ENCODE peak calls at places on chromosomes 12 and 14, in six cellular contexts. X, H, Z, B, T and J are unnamed samples.

GRCh38 chr12:116385486-116386217 is 108.2 kb upstream of the MED13L start:
- DNase-seq in B (no peak), T (no peak), H (no peak), Z (peak; percentile 60), X (no peak), J (no peak)

GRCh38 chr12:123058471-123058870 is 78.0 kb downstream of the ARL6IP4 start:
- DNase-seq in Z (no peak), B (no peak), X (no peak), T (no peak), H (no peak), J (no peak)

GRCh38 chr14:55412686-55413085 is 1.1 kb upstream of the ATG14 start:
- DNase-seq in X (no peak), T (no peak), H (no peak), Z (no peak), B (no peak), J (peak; percentile 2)

GRCh38 chr12:10726945-10727344 is 3.8 kb upstream of the YBX3 start:
- DNase-seq in T (no peak), Z (no peak), X (no peak), B (no peak), H (no peak), J (no peak)

GRCh38 chr14:95328876-95329503 is 9.3 kb upstream of the CLMN start:
- DNase-seq in H (no peak), B (no peak), X (no peak), Z (no peak), T (no peak), J (no peak)

GRCh38 chr12:48677782-48678181 is 4.3 kb downstream of the KANSL2 start:
- DNase-seq in B (no peak), X (no peak), T (no peak), Z (no peak), H (no peak), J (no peak)

GRCh38 chr12:28955491-28955890 is 193.6 kb upstream of the FAR2 start:
- DNase-seq in H (no peak), B (no peak), T (no peak), Z (no peak), X (no peak), J (no peak)

GRCh38 chr12:52190860-52191729 is 719 bp downstream of the KRT80 start:
- DNase-seq in T (no peak), B (no peak), Z (no peak), X (no peak), H (no peak), J (no peak)

GRCh38 chr12:132108211-132108832 is 35.8 kb downstream of the DDX51 start:
- DNase-seq in T (no peak), Z (peak; percentile 69), B (no peak), X (no peak), H (no peak), J (no peak)

GRCh38 chr12:95796982-95797289 is 6.4 kb upstream of the NTN4 start:
- DNase-seq in T (no peak), B (no peak), Z (no peak), H (no peak), X (no peak), J (peak; percentile 41)

GRCh38 chr12:2292560-2292959 is 239.8 kb downstream of the CACNA1C start:
- DNase-seq in H (no peak), Z (no peak), B (no peak), X (no peak), T (no peak), J (no peak)

GRCh38 chr12:124496584-124496983 is 70.8 kb downstream of the NCOR2 start:
- DNase-seq in H (no peak), T (no peak), B (no peak), X (no peak), Z (no peak), J (no peak)

GRCh38 chr12:29562167-29562776 is 64.8 kb upstream of the OVCH1 start:
- DNase-seq in T (no peak), B (no peak), X (peak; percentile 75), Z (no peak), H (no peak), J (no peak)

GRCh38 chr12:131783915-131784541 is 44.2 kb upstream of the MMP17 start:
- DNase-seq in T (no peak), B (no peak), X (peak; percentile 22), Z (peak; percentile 72), H (no peak), J (no peak)

GRCh38 chr12:3967556-3968160 is 94.5 kb upstream of the PARP11 start:
- DNase-seq in H (no peak), Z (peak; percentile 31), T (no peak), X (no peak), B (no peak), J (no peak)

GRCh38 chr14:98715054-98715453 is 556.9 kb downstream of the BCL11B start:
- DNase-seq in Z (no peak), X (no peak), H (no peak), B (no peak), T (no peak), J (no peak)

GRCh38 chr14:68862954-68863594 is 70.2 kb upstream of the ZFP36L1 start:
- DNase-seq in B (peak; percentile 17), T (peak; percentile 80), X (peak; percentile 44), Z (peak; percentile 81), H (no peak), J (peak; percentile 86)

GRCh38 chr14:42023452-42023851 is 416.8 kb downstream of the LRFN5 start:
- DNase-seq in H (no peak), T (no peak), B (no peak), Z (no peak), X (no peak), J (no peak)

GRCh38 chr12:43011383-43011926 is 421.9 kb upstream of the PRICKLE1 start:
- DNase-seq in T (no peak), B (no peak), H (no peak), X (no peak), Z (no peak), J (no peak)

GRCh38 chr12:79858518-79858917 is 76.4 kb downstream of the PPP1R12A start:
- DNase-seq in T (no peak), X (no peak), Z (no peak), B (no peak), H (no peak), J (no peak)

GRCh38 chr14:87386453-87386980 is 606.5 kb downstream of the GALC start:
- DNase-seq in H (no peak), B (no peak), T (no peak), X (no peak), Z (no peak), J (no peak)

GRCh38 chr14:97410667-97411286 is 613.6 kb downstream of the VRK1 start:
- DNase-seq in H (no peak), T (no peak), B (no peak), X (no peak), Z (no peak), J (no peak)

GRCh38 chr14:50745401-50746058 is 77.4 kb upstream of the SAV1 start:
- DNase-seq in B (no peak), H (no peak), X (no peak), Z (no peak), T (no peak), J (no peak)

GRCh38 chr14:85516239-85517112 is 13.5 kb upstream of the FLRT2 start:
- DNase-seq in T (no peak), Z (no peak), B (no peak), X (peak; percentile 82), H (no peak), J (peak; percentile 8)

GRCh38 chr12:116382456-116382902 is 105.0 kb upstream of the MED13L start:
- DNase-seq in X (no peak), H (no peak), B (no peak), Z (no peak), T (no peak), J (peak; percentile 73)

GRCh38 chr14:36988568-36988967 is 183.8 kb downstream of the SLC25A21 start:
- DNase-seq in H (no peak), X (no peak), T (no peak), Z (no peak), B (no peak), J (peak; percentile 41)

GRCh38 chr12:98399532-98399931 is 115.9 kb upstream of the TMPO start:
- DNase-seq in X (no peak), Z (peak; percentile 76), T (peak; percentile 61), B (peak; percentile 11), H (no peak), J (no peak)

GRCh38 chr12:94832780-94833760 is 170.4 kb downstream of the NDUFA12 start:
- DNase-seq in X (no peak), T (no peak), H (no peak), Z (peak; percentile 76), B (no peak), J (no peak)

GRCh38 chr14:100256339-100256895 is 17.5 kb downstream of the YY1 start:
- DNase-seq in Z (no peak), B (no peak), T (no peak), H (no peak), X (no peak), J (no peak)

GRCh38 chr14:80901260-80901659 is 40.3 kb downstream of the CEP128 start:
- DNase-seq in T (no peak), H (no peak), B (no peak), Z (no peak), X (no peak), J (no peak)

GRCh38 chr14:52919971-52920370 is 30.9 kb downstream of the FERMT2 start:
- DNase-seq in Z (no peak), T (no peak), X (no peak), B (no peak), H (no peak), J (peak; percentile 29)

GRCh38 chr14:94345344-94346072 is 22.4 kb upstream of the SERPINA6 start:
- DNase-seq in Z (no peak), X (peak; percentile 80), H (no peak), T (no peak), B (no peak), J (peak; percentile 72)

GRCh38 chr14:73886449-73887115 is at the start of gene ZNF410:
- DNase-seq in B (peak; percentile 90), H (peak; percentile 64), T (peak; percentile 87), X (peak; percentile 96), Z (peak; percentile 88), J (peak; percentile 94)

GRCh38 chr12:113480336-113480688 is 8.6 kb upstream of the LHX5 start:
- DNase-seq in X (no peak), T (no peak), Z (no peak), B (no peak), H (no peak), J (no peak)

GRCh38 chr14:95386536-95386935 is 66.8 kb upstream of the CLMN start:
- DNase-seq in T (no peak), H (no peak), X (no peak), Z (no peak), B (no peak), J (no peak)